ENCODE peak calls at places on chromosomes 5 and 9, in six cellular contexts. V is HCT116, B is A549, T is endothelial cell of umbilical vein, W is HepG2, M is H1. U is an unnamed sample.

GRCh38 chr5:32303755-32304120 is 9.0 kb downstream of the MTMR12 start:
- DNase-seq in V (no peak), B (no peak), T (no peak), W (no peak), M (no peak), U (no peak)

GRCh38 chr5:439181-439580 is 3.8 kb upstream of the EXOC3 start:
- DNase-seq in V (no peak), B (no peak), T (no peak), W (no peak), M (no peak), U (no peak)

GRCh38 chr5:174083041-174083827 is 37.7 kb downstream of the NSG2 start:
- DNase-seq in V (no peak), B (no peak), T (no peak), W (no peak), M (no peak), U (no peak)

GRCh38 chr9:6415266-6415665 is 2.3 kb downstream of the UHRF2 start:
- DNase-seq in V (no peak), B (no peak), T (no peak), W (no peak), M (no peak), U (peak; percentile 58)

GRCh38 chr9:31030741-31031202 is 1353.7 kb upstream of the ACO1 start:
- DNase-seq in V (no peak), B (no peak), T (no peak), W (no peak), M (no peak), U (no peak)

GRCh38 chr5:40615586-40616193 is 64.0 kb upstream of the PTGER4 start:
- DNase-seq in V (no peak), B (no peak), T (no peak), W (no peak), M (no peak), U (peak; percentile 83)

GRCh38 chr5:145943674-145944121 is 7.3 kb downstream of the SH3RF2 start:
- DNase-seq in V (peak; percentile 23), B (no peak), T (no peak), W (no peak), M (no peak), U (peak; percentile 57)

GRCh38 chr5:109125755-109126429 is 283.9 kb downstream of the PJA2 start:
- DNase-seq in V (no peak), B (no peak), T (no peak), W (no peak), M (no peak), U (no peak)

GRCh38 chr5:116569999-116570398 is 4.6 kb downstream of the SEMA6A start:
- DNase-seq in V (no peak), B (no peak), T (no peak), W (no peak), M (no peak), U (peak; percentile 74)

GRCh38 chr9:129406278-129407225 is 214.3 kb downstream of the C9orf50 start:
- DNase-seq in V (peak; percentile 73), B (peak; percentile 62), T (no peak), W (no peak), M (peak; percentile 45), U (peak; percentile 76)

GRCh38 chr5:54313311-54314270 is 3.2 kb upstream of the ARL15 start:
- DNase-seq in V (no peak), B (no peak), T (no peak), W (no peak), M (no peak), U (peak; percentile 15)

GRCh38 chr5:148978370-148979103 is 84.3 kb downstream of the SH3TC2 start:
- DNase-seq in V (no peak), B (no peak), T (no peak), W (no peak), M (no peak), U (no peak)

GRCh38 chr5:96709152-96709821 is 47.1 kb downstream of the CAST start:
- DNase-seq in V (no peak), B (no peak), T (no peak), W (no peak), M (no peak), U (no peak)

GRCh38 chr9:35649431-35650340 is 1.0 kb downstream of the SIT1 start:
- DNase-seq in V (no peak), B (no peak), T (no peak), W (no peak), M (no peak), U (peak; percentile 95)

GRCh38 chr5:54904425-54904824 is 81.0 kb downstream of the ESM1 start:
- DNase-seq in V (no peak), B (no peak), T (peak; percentile 52), W (peak; percentile 21), M (no peak), U (peak; percentile 28)

GRCh38 chr5:1000329-1000728 is 8.3 kb upstream of the NKD2 start:
- DNase-seq in V (no peak), B (no peak), T (no peak), W (no peak), M (no peak), U (no peak)

GRCh38 chr5:52798952-52799351 is 11.2 kb downstream of the ITGA1 start:
- DNase-seq in V (no peak), B (no peak), T (no peak), W (no peak), M (no peak), U (peak; percentile 33)

GRCh38 chr5:52801329-52801728 is 13.6 kb downstream of the ITGA1 start:
- DNase-seq in V (no peak), B (no peak), T (peak; percentile 48), W (no peak), M (no peak), U (peak; percentile 45)

GRCh38 chr5:52799358-52799982 is 11.8 kb downstream of the ITGA1 start:
- DNase-seq in V (no peak), B (no peak), T (peak; percentile 69), W (peak; percentile 72), M (no peak), U (peak; percentile 40)

GRCh38 chr5:52800394-52801213 is 12.9 kb downstream of the ITGA1 start:
- DNase-seq in V (no peak), B (peak; percentile 39), T (peak; percentile 71), W (peak; percentile 69), M (peak; percentile 60), U (peak; percentile 73)

GRCh38 chr5:52799983-52800393 is 12.3 kb downstream of the ITGA1 start:
- DNase-seq in V (peak; percentile 83), B (peak; percentile 82), T (peak; percentile 96), W (peak; percentile 86), M (peak; percentile 94), U (peak; percentile 97)
- TF ChIP-seq POLR2A in V (peak; percentile 45), B (peak; percentile 64), T (peak; percentile 69), W (peak; percentile 73), M (peak; percentile 31), U (peak; percentile 85)

GRCh38 chr9:124012368-124013262 is 1.0 kb downstream of the LHX2 start:
- DNase-seq in V (no peak), B (no peak), T (no peak), W (no peak), M (peak; percentile 73), U (no peak)
- TF ChIP-seq MAX in V (no peak), B (no peak), T (no peak), W (no peak), M (no peak), U (no peak)

GRCh38 chr5:179325296-179326031 is 19.8 kb downstream of the ADAMTS2 start:
- DNase-seq in V (no peak), B (no peak), T (no peak), W (no peak), M (no peak), U (no peak)

GRCh38 chr5:179324760-179325295 is 20.4 kb downstream of the ADAMTS2 start:
- DNase-seq in V (no peak), B (no peak), T (no peak), W (no peak), M (no peak), U (no peak)

GRCh38 chr5:179321206-179321987 is 23.9 kb downstream of the ADAMTS2 start:
- DNase-seq in V (no peak), B (no peak), T (no peak), W (no peak), M (no peak), U (no peak)

GRCh38 chr5:179322071-179323025 is 22.9 kb downstream of the ADAMTS2 start:
- DNase-seq in V (no peak), B (no peak), T (no peak), W (no peak), M (no peak), U (no peak)

GRCh38 chr5:179323026-179323571 is 22.2 kb downstream of the ADAMTS2 start:
- DNase-seq in V (no peak), B (no peak), T (no peak), W (no peak), M (no peak), U (no peak)
- TF ChIP-seq CTCF in V (no peak), B (no peak), T (no peak), W (peak; percentile 36), M (no peak), U (no peak)

DNA sequence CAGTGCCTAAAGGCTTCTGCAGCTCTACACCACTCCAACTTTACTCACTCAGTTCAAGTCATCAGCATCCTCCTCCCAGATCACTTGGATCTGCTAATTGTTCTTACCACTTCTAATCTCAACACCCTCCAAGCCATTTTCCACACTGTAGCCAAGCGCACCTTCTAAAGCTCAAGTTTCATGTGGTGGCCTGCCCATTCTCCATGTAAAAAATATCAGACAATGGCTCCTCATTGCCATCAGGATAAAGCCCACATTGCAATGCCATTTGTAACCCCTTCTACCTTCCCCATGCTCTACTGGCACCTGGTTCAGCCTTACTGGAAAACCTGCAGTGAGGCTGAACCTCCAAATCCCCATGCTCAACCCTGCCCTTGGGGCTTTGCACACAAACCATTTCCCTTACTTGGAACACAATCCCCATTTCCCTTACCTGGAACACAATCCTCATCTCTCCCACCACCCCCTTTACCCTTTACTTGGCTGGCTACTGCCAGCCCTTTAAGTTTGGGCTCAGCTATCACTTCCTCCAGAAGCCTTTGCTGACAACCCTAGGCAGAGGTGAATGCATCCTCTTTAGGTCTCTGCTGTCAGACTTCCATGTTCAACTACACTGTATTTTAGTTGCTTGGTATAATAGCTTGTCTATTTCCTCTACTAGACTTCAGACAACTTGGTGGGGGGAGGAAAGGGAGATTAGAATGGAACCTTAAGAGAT is 220.0 kb downstream of the TSSK1B start:
- DNase-seq in V (no peak), B (no peak), T (no peak), W (no peak), M (no peak), U (no peak)
- TF ChIP-seq POLR2A in V (no peak), B (no peak), T (no peak), W (no peak), M (no peak), U (no peak)

GRCh38 chr5:150009671-150010387 is 9.3 kb downstream of the HMGXB3 start:
- DNase-seq in V (no peak), B (no peak), T (no peak), W (no peak), M (no peak), U (no peak)
- TF ChIP-seq MAX in V (no peak), B (no peak), T (no peak), W (no peak), M (no peak), U (no peak)

GRCh38 chr5:74943905-74944304 is 77.7 kb upstream of the FAM169A start:
- DNase-seq in V (no peak), B (no peak), T (no peak), W (no peak), M (no peak), U (no peak)
- TF ChIP-seq CTCF in V (peak; percentile 36), B (no peak), T (no peak), W (peak; percentile 50), M (peak; percentile 63), U (no peak)

GRCh38 chr5:112417931-112418358 is 1.1 kb downstream of the EPB41L4A start:
- DNase-seq in V (no peak), B (no peak), T (peak; percentile 80), W (no peak), M (no peak), U (no peak)
- TF ChIP-seq POLR2A in V (no peak), B (no peak), T (no peak), W (no peak), M (no peak), U (no peak)

U was measured in NB4.